ENCODE peak calls at places on chromosome 5, in five cellular contexts. X is WTC11; H is islet precursor cell; D is CD8-positive, alpha-beta T cell; L is stimulated activated CD8-positive, alpha-beta memory T cell treated with anti-CD3 and anti-CD28 coated beads, Interleukin-2, amount 100 ng/mL, for 1 hour. V is an unnamed sample.
A peak's percentile ranks its signal among the peaks of the same experiment; 100 is the strongest.

GRCh38 chr5:456351-457194 is 13.6 kb downstream of the EXOC3 start:
- DNase-seq in X (peak; percentile 10), H (peak; percentile 43), D (no peak), L (no peak), V (peak; percentile 70)

GRCh38 chr5:66323142-66323890 is 179.2 kb downstream of the SREK1 start:
- DNase-seq in X (no peak), H (no peak), D (no peak), L (no peak), V (no peak)

GRCh38 chr5:150829744-150830143 is 16.6 kb upstream of the IRGM start:
- DNase-seq in X (no peak), H (no peak), D (no peak), L (no peak), V (no peak)

GRCh38 chr5:81657386-81657785 is 93.5 kb downstream of the SSBP2 start:
- DNase-seq in X (no peak), H (no peak), D (no peak), L (no peak), V (no peak)

GRCh38 chr5:9698125-9698848 is 68.1 kb upstream of the TAS2R1 start:
- DNase-seq in X (no peak), H (no peak), D (no peak), L (no peak), V (no peak)

GRCh38 chr5:142063376-142063775 is 45.2 kb upstream of the NDFIP1 start:
- DNase-seq in X (no peak), H (no peak), D (no peak), L (no peak), V (no peak)

GRCh38 chr5:171155621-171156020 is 153.4 kb upstream of the TLX3 start:
- DNase-seq in X (no peak), H (no peak), D (no peak), L (no peak), V (no peak)

GRCh38 chr5:136028782-136029742 is at the start of gene TGFBI:
- DNase-seq in X (peak; percentile 72), H (peak; percentile 84), D (no peak), L (no peak), V (peak; percentile 82)

GRCh38 chr5:620152-620551 is 8.0 kb downstream of the CEP72 start:
- DNase-seq in X (no peak), H (no peak), D (no peak), L (no peak), V (peak; percentile 38)

GRCh38 chr5:90293931-90294330 is 115.6 kb downstream of the CETN3 start:
- DNase-seq in X (no peak), H (peak; percentile 77), D (no peak), L (no peak), V (no peak)

GRCh38 chr5:122029818-122030217 is 48.2 kb downstream of the LOX start:
- DNase-seq in X (no peak), H (no peak), D (no peak), L (no peak), V (no peak)

GRCh38 chr5:181223729-181224389 is 778 bp downstream of the TRIM41 start:
- DNase-seq in X (peak; percentile 84), H (no peak), D (no peak), L (no peak), V (no peak)

GRCh38 chr5:73067213-73067612 is 53.2 kb upstream of the TMEM171 start:
- DNase-seq in X (no peak), H (no peak), D (no peak), L (no peak), V (no peak)

GRCh38 chr5:67308988-67309688 is 112.5 kb upstream of the CD180 start:
- DNase-seq in X (no peak), H (no peak), D (no peak), L (no peak), V (no peak)

GRCh38 chr5:72556351-72557146 is 49.3 kb upstream of the ZNF366 start:
- DNase-seq in X (peak; percentile 87), H (peak; percentile 91), D (peak; percentile 22), L (no peak), V (peak; percentile 80)

GRCh38 chr5:96288166-96288844 is 144.7 kb downstream of the PCSK1 start:
- DNase-seq in X (no peak), H (no peak), D (no peak), L (no peak), V (no peak)

GRCh38 chr5:81402180-81402930 is 8.4 kb upstream of the ACOT12 start:
- DNase-seq in X (no peak), H (no peak), D (no peak), L (no peak), V (no peak)

GRCh38 chr5:150159741-150160179 is 4.1 kb upstream of the PDGFRB start:
- DNase-seq in X (no peak), H (peak; percentile 79), D (no peak), L (no peak), V (no peak)

GRCh38 chr5:78537821-78538220 is 110.8 kb downstream of the LHFPL2 start:
- DNase-seq in X (peak; percentile 24), H (no peak), D (no peak), L (no peak), V (no peak)

GRCh38 chr5:133250527-133250926 is 198.7 kb downstream of the HSPA4 start:
- DNase-seq in X (no peak), H (no peak), D (no peak), L (no peak), V (no peak)